ENCODE peak calls at places on chromosomes 16 and 17, in eight cellular contexts. F is GM13977; T is CD8-positive, alpha-beta memory T cell; R is astrocyte of the cerebellum; C is stimulated activated naive CD8-positive, alpha-beta T cell treated with anti-CD3 and anti-CD28 coated beads, Interleukin-15, amount 100 ng/mL, for 72 hours; H is CD4-positive, CD25-positive, alpha-beta regulatory T cell; D is WTC11; S is HFFc6. L is an unnamed sample.

GRCh38 chr17:77373298-77374169 is 232.8 kb downstream of the SEC14L1 start:
- DNase-seq in F (peak), T (peak), R (no peak), C (peak), H (peak), D (peak), S (peak), L (no peak)

GRCh38 chr16:88560722-88561484 is 9.3 kb upstream of the ZC3H18 start:
- DNase-seq in F (no peak), T (no peak), R (peak), C (no peak), H (no peak), D (peak), S (no peak), L (no peak)

GRCh38 chr16:85625053-85625452 is 11.9 kb downstream of the GSE1 start:
- DNase-seq in F (no peak), T (no peak), R (no peak), C (no peak), H (no peak), D (no peak), S (no peak), L (no peak)

GRCh38 chr16:85173077-85173980 is 61.1 kb upstream of the CIBAR2 start:
- DNase-seq in F (no peak), T (no peak), R (no peak), C (no peak), H (no peak), D (no peak), S (peak), L (peak)

GRCh38 chr16:80317132-80318098 is 223.4 kb upstream of the DYNLRB2 start:
- DNase-seq in F (no peak), T (no peak), R (no peak), C (no peak), H (no peak), D (peak), S (no peak), L (no peak)

GRCh38 chr16:88874938-88875599 is 8.6 kb upstream of the PABPN1L start:
- DNase-seq in F (no peak), T (no peak), R (no peak), C (no peak), H (no peak), D (no peak), S (no peak), L (no peak)

GRCh38 chr16:19639986-19640421 is 78.0 kb downstream of the KNOP1 start:
- DNase-seq in F (no peak), T (peak), R (no peak), C (no peak), H (peak), D (no peak), S (no peak), L (no peak)

GRCh38 chr17:39629494-39629880 is 2.7 kb downstream of the PPP1R1B start:
- DNase-seq in F (no peak), T (no peak), R (no peak), C (no peak), H (no peak), D (no peak), S (no peak), L (no peak)

GRCh38 chr16:79607587-79607986 is 7.0 kb upstream of the MAF start:
- DNase-seq in F (no peak), T (no peak), R (peak), C (no peak), H (no peak), D (no peak), S (no peak), L (no peak)

GRCh38 chr16:84780063-84780462 is 39.7 kb upstream of the CRISPLD2 start:
- DNase-seq in F (no peak), T (no peak), R (no peak), C (no peak), H (no peak), D (no peak), S (no peak), L (no peak)

GRCh38 chr16:70805787-70806186 is 4.8 kb upstream of the VAC14 start:
- DNase-seq in F (no peak), T (no peak), R (no peak), C (no peak), H (no peak), D (no peak), S (peak), L (peak)

GRCh38 chr16:85916141-85916890 is 17.4 kb downstream of the IRF8 start:
- DNase-seq in F (no peak), T (no peak), R (no peak), C (no peak), H (no peak), D (no peak), S (no peak), L (no peak)

GRCh38 chr16:53836680-53837079 is 132.7 kb downstream of the FTO start:
- DNase-seq in F (no peak), T (no peak), R (no peak), C (no peak), H (no peak), D (no peak), S (no peak), L (no peak)

L was measured in HTR-8/SVneo.